ENCODE peak calls at places on chromosomes 2 and 18, in four cellular contexts. A is Peyer's patch, R is skeletal muscle cell, P is fibroblast of lung. I is an unnamed sample.

GRCh38 chr2:207408086-207408794 is 121.5 kb upstream of the CREB1 start:
- DNase-seq in A (no peak), R (peak), P (peak), I (peak)

GRCh38 chr18:73462092-73462491 is 594.3 kb upstream of the NETO1 start:
- DNase-seq in A (no peak), R (peak), P (peak), I (no peak)

GRCh38 chr2:144015655-144016245 is 504.2 kb downstream of the ZEB2 start:
- DNase-seq in A (no peak), R (peak), P (peak), I (no peak)

GRCh38 chr2:230160112-230160660 is 59.6 kb downstream of the SP110 start:
- DNase-seq in A (peak), R (no peak), P (peak), I (peak)

GRCh38 chr2:213161759-213162514 is 10.5 kb upstream of the IKZF2 start:
- DNase-seq in A (no peak), R (no peak), P (peak), I (no peak)

GRCh38 chr2:26352892-26353291 is 6.3 kb upstream of the ADGRF3 start:
- DNase-seq in A (peak), R (no peak), P (peak), I (no peak)

GRCh38 chr2:25339121-25339738 is 2.5 kb downstream of the DNMT3A start:
- DNase-seq in A (no peak), R (no peak), P (no peak), I (no peak)

GRCh38 chr2:86703704-86704370 is 16.3 kb upstream of the RMND5A start:
- DNase-seq in A (peak), R (peak), P (peak), I (peak)

GRCh38 chr2:81987370-81987769 is 1682.8 kb upstream of the LRRTM1 start:
- DNase-seq in A (no peak), R (no peak), P (no peak), I (no peak)

GRCh38 chr2:231068525-231069222 is 12.0 kb downstream of the PSMD1 start:
- DNase-seq in A (no peak), R (no peak), P (peak), I (no peak)

GRCh38 chr18:9647496-9648323 is 33.4 kb upstream of the PPP4R1 start:
- DNase-seq in A (no peak), R (no peak), P (peak), I (no peak)

GRCh38 chr2:113754160-113754559 is 2.3 kb downstream of the SLC35F5 start:
- DNase-seq in A (no peak), R (no peak), P (no peak), I (no peak)

GRCh38 chr2:215529271-215529670 is 93.4 kb upstream of the FN1 start:
- DNase-seq in A (no peak), R (no peak), P (peak), I (no peak)

GRCh38 chr2:62196278-62196901 is 475 bp downstream of the B3GNT2 start:
- DNase-seq in A (peak), R (no peak), P (no peak), I (peak)

GRCh38 chr2:97747716-97748115 is 34.3 kb downstream of the ZAP70 start:
- DNase-seq in A (no peak), R (peak), P (peak), I (no peak)

GRCh38 chr2:159290289-159290907 is 3.9 kb upstream of the WDSUB1 start:
- DNase-seq in A (no peak), R (peak), P (peak), I (no peak)

GRCh38 chr18:45519881-45520280 is 95.4 kb upstream of the SLC14A2 start:
- DNase-seq in A (no peak), R (no peak), P (peak), I (no peak)

GRCh38 chr2:197195591-197195990 is 115.0 kb downstream of the ANKRD44 start:
- DNase-seq in A (no peak), R (no peak), P (no peak), I (no peak)